ENCODE peak calls at places on chromosomes 3 and 15, in four cellular contexts. W is suprapubic skin, S is body of pancreas, U is ovary. F is an unnamed sample.

GRCh38 chr15:33309602-33310276 is 1.0 kb upstream of the RYR3 start:
- DNase-seq in S (no peak), W (no peak), U (no peak), F (peak; percentile 72)

GRCh38 chr3:127628426-127628787 is 578 bp upstream of the PODXL2 start:
- DNase-seq in W (no peak), U (no peak), S (no peak), F (no peak)

GRCh38 chr15:101250331-101250730 is 1.5 kb downstream of the CHSY1 start:
- DNase-seq in U (no peak), S (no peak), W (no peak), F (no peak)

GRCh38 chr15:92666780-92667179 is 11.2 kb upstream of the FAM174B start:
- DNase-seq in W (no peak), U (peak; percentile 40), S (peak; percentile 70), F (no peak)

GRCh38 chr3:158269896-158270295 is 160.0 kb downstream of the RSRC1 start:
- DNase-seq in U (no peak), W (no peak), S (no peak), F (no peak)

GRCh38 chr3:150251654-150252053 is 156.4 kb upstream of the TSC22D2 start:
- DNase-seq in S (no peak), U (no peak), W (no peak), F (no peak)

GRCh38 chr3:177443469-177443868 is 246.2 kb upstream of the TBL1XR1 start:
- DNase-seq in W (no peak), U (no peak), S (no peak), F (no peak)

GRCh38 chr3:42351221-42351620 is 59.2 kb downstream of the LYZL4 start:
- DNase-seq in W (no peak), U (no peak), S (no peak), F (no peak)

GRCh38 chr3:82378370-82378769 is 616.9 kb upstream of the GBE1 start:
- DNase-seq in U (no peak), W (no peak), S (no peak), F (no peak)

GRCh38 chr15:99100245-99101173 is 4.4 kb upstream of the SYNM start:
- DNase-seq in U (peak; percentile 85), W (peak; percentile 90), S (peak; percentile 78), F (peak; percentile 44)

GRCh38 chr3:111967071-111967470 is 11.8 kb upstream of the ABHD10 start:
- DNase-seq in S (no peak), W (no peak), U (no peak), F (no peak)

GRCh38 chr15:83682476-83683162 is 28.7 kb downstream of the ADAMTSL3 start:
- DNase-seq in W (no peak), U (no peak), S (no peak), F (no peak)

GRCh38 chr3:171348121-171348520 is 112.1 kb downstream of the TNIK start:
- DNase-seq in U (no peak), W (no peak), S (no peak), F (no peak)

GRCh38 chr3:4835616-4836043 is 143.6 kb upstream of the BHLHE40 start:
- DNase-seq in S (no peak), U (no peak), W (no peak), F (no peak)

DNA sequence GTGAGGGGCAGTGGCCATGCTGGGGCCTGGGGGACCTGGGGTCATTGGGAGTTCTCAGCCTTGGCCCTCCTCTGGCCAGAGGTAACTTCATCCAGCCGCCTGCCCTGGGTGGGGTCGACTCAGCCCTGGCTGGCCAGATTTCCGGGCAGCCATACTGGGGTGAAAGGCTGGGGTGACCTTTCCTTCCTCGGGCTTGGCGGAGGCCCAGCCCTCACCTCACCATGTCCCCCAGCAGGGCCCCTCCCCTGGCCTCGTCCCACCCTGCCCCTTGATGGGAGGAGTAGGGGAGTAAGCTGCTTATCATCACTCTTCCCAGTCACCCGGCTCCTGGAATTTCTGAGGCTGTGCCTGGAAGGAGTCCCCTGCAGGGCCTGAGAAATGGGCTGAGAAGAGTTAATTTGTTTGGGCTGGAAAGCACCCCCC is 5.4 kb downstream of the SEMA3F start:
- DNase-seq in U (no peak), W (no peak), S (no peak), F (no peak)
- TF ChIP-seq POLR2A in U (no peak), W (no peak), S (no peak), F (no peak)

GRCh38 chr15:40928975-40929729 is at the start of gene DLL4:
- DNase-seq in W (no peak), U (peak; percentile 48), S (peak; percentile 69), F (peak; percentile 54)
- TF ChIP-seq POLR2A in W (peak; percentile 31), U (peak; percentile 17), S (peak; percentile 70), F (no peak)

GRCh38 chr3:136819784-136820640 is 1.1 kb downstream of the SLC35G2 start:
- DNase-seq in U (peak; percentile 37), W (peak; percentile 79), S (peak; percentile 53), F (peak; percentile 45)

GRCh38 chr3:136817448-136817847 is 1.5 kb upstream of the SLC35G2 start:
- DNase-seq in U (no peak), W (no peak), S (no peak), F (no peak)

GRCh38 chr3:136818191-136818850 is 605 bp upstream of the SLC35G2 start:
- DNase-seq in S (peak; percentile 63), W (no peak), U (peak; percentile 20), F (no peak)

DNA sequence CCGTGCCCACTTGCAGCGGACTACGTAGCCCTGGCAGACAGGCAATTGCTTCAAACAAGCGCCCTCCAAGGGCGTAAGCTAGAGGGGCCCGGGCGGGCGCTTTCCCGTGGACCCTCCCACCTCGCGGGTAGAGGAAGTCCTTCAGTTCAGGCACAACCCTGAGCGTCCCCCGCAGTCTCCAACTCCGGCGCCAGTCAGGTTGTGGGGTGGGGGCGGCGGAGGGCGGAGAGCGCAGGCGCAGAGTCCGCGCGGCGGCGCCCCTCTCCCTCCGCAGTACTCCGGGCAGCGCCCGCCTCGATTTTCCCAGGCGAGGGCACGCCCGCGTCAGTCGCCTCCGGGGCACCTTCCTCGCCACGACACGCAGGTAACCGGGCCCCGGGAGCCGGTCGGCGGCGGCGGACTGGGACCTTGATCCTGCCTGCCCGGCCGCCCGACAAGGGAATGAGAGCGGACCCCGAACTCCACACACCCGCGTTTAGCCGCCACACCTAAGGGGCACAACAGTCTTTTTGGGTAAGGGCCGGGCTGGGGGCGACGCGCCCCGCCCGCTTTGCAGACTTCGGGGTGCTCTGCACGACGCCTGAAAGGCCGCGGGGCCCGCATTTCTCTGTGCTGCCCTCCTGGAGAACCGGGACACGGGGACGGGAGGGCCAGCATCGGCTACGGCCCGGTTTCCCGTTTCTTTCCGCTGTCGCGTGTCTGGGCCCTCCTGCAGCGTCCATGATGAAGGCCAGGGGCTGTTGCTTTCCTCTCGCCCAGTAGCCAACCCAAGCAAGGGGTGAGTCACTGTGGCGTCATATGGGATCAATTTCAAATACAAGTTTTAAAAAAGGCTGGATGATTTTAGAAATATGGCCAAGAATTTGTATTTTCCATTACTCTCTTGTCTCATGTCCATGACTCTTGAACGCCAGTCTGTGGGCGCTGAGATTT is at the start of gene SLC35G2:
- DNase-seq in S (peak; percentile 46), W (peak; percentile 82), U (peak; percentile 61), F (no peak)
- TF ChIP-seq POLR2A in S (peak; percentile 26), W (no peak), U (no peak), F (no peak)

DNA sequence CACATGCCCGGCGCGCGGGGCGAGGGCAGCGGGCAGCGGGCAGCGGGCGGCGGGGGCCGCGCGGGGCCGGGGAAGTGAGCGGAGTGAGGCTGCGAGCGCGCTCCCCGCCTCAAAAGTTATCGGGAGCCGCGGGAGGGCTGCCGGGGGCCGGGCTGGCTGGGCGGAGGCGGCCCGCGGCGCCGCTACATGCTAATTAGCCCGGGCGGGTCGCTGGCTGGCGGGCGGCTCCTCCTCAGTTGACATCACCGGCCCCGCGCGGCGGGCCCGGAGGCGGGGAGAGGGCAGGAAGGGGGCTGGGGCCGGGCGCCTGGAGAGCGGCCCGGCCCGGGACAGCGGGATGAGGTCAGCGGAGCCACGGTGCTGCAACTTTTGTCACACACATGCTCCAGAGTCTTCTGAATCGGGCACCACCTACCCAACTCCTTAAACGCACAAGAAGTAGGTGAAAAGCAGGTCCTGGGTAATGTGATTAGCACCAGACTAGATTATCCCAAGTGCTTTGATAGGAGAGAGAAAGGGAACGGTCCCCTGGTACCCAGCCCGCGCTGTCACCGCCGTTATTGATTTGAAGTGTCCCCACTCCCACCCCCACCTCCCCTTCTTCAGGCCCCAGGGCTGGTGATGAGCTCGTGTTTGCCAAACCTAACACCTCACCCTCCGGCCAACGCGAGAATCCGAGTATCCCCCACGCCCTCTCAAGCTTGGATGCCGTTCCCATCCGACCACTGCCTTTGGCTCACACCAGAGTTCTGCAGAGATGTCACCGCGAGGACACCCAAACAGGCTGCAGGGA is at the start of gene HEG1:
- DNase-seq in W (peak; percentile 94), S (peak; percentile 86), U (peak; percentile 88), F (peak; percentile 63)
- TF ChIP-seq POLR2A in W (peak; percentile 58), S (peak; percentile 50), U (peak; percentile 60), F (no peak)

GRCh38 chr3:153977148-153977547 is 144.0 kb upstream of the ARHGEF26 start:
- DNase-seq in S (peak; percentile 12), W (no peak), U (no peak), F (no peak)

GRCh38 chr3:153978023-153978422 is 143.2 kb upstream of the ARHGEF26 start:
- DNase-seq in U (no peak), W (no peak), S (no peak), F (no peak)

GRCh38 chr3:153974614-153975013 is 146.6 kb upstream of the ARHGEF26 start:
- DNase-seq in W (no peak), S (no peak), U (no peak), F (no peak)

GRCh38 chr3:153980252-153980590 is 141.0 kb upstream of the ARHGEF26 start:
- DNase-seq in U (no peak), W (no peak), S (no peak), F (no peak)

DNA sequence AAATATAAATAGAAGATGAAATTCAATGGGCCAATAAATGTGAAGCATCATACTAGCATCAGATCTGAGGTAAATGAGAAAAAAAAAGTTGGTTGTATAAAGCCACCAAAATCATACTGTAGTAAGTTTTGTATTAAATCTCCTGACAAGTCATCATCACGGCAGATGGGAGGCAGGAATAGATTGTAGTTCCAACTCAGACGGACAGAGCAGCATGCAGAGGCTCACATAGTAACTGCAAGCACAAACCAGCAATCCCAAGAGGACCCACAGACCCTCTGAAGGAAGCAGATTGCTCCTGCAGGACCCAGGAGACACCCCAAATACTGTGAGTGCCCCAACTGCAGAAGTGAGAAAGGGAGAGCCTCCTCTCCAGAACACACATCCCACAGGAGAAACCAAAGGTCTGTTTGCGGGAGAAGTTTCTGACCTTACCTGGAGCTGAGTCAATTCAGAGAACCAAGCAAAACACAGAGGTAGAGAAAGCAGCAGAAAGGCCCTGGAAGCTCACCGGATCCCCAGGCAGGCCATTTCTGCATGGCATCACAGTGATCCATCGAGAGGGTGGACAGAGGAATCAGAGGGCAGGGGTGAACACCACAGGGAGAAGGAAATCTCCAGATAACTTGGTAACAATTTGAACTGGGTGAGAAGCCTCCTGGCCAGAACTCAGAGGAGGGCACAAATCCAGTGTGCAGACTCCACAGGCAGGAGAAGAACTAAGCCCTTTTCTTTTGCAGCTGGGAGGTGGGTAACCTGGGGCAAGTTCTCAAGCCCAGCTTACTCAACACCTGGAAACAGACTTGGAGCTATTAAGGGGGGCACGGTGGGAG is 141.6 kb upstream of the ARHGEF26 start:
- DNase-seq in S (no peak), U (no peak), W (no peak), F (no peak)
- TF ChIP-seq POLR2A in S (no peak), U (no peak), W (no peak), F (no peak)

DNA sequence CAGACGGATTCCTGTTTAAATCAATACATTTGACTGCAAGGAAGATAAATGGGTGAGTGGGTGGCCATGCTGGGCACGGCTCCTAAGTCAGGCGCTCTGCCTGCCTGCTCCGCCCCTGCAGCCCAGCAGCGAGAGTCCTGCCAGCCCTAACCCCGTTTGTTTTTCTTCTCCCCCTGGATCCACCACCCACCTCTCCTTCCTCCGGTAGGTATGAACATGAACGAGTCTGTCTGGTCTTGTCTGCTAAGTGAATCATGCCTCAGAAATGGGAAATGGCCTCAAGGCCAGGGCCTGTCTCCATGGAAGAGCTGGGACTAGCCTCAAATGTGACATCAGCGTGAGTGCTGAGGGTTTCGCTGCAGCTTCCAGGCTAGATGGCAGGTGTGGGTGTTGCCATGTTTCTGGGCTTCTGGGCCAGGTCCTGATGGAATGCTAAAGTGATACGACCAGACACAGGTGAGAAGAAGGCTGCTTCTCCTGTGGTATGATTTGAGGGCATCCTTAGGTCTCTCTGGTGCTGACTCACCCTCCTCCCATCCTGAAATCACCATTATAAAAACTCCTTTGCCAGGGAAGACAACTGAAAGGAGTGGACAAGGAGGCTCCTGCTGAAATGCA is 5.6 kb upstream of the FEM1B start:
- DNase-seq in W (no peak), S (peak; percentile 33), U (peak; percentile 31), F (no peak)
- TF ChIP-seq POLR2A in W (no peak), S (peak; percentile 29), U (peak; percentile 9), F (no peak)